ENCODE peak calls at places on chromosomes 16 and 17, in seven cellular contexts. One of them, this sample, is unnamed.

GRCh38 chr16:1834096-1834495 is 7.1 kb downstream of the FAHD1 start:
- DNase-seq in body of pancreas: no peak
- DNase-seq in stimulated activated CD4-positive, alpha-beta T cell treated with anti-CD3 and anti-CD28 coated beads, TNF-alpha, amount 100 ng/mL, for 4 hours: no peak
- DNase-seq in SHP77 treated with DMSO at 0.1 percent for 48 hours: no peak
- DNase-seq in fibroblast of gingiva: no peak
- DNase-seq in stimulated activated CD8-positive, alpha-beta memory T cell treated with anti-CD3 and anti-CD28 coated beads, Interleukin-15, amount 100 ng/mL, for 24 hours: no peak
- DNase-seq in GM20000: no peak
- DNase-seq in this sample: no peak

GRCh38 chr17:74922694-74923537 is at the start of gene USH1G:
- DNase-seq in body of pancreas: peak
- DNase-seq in stimulated activated CD4-positive, alpha-beta T cell treated with anti-CD3 and anti-CD28 coated beads, TNF-alpha, amount 100 ng/mL, for 4 hours: no peak
- DNase-seq in SHP77 treated with DMSO at 0.1 percent for 48 hours: no peak
- DNase-seq in fibroblast of gingiva: no peak
- DNase-seq in stimulated activated CD8-positive, alpha-beta memory T cell treated with anti-CD3 and anti-CD28 coated beads, Interleukin-15, amount 100 ng/mL, for 24 hours: no peak
- DNase-seq in GM20000: peak
- DNase-seq in this sample: no peak

GRCh38 chr17:75224983-75225382 is 19.5 kb downstream of the NUP85 start:
- DNase-seq in body of pancreas: no peak
- DNase-seq in stimulated activated CD4-positive, alpha-beta T cell treated with anti-CD3 and anti-CD28 coated beads, TNF-alpha, amount 100 ng/mL, for 4 hours: no peak
- DNase-seq in SHP77 treated with DMSO at 0.1 percent for 48 hours: no peak
- DNase-seq in fibroblast of gingiva: no peak
- DNase-seq in stimulated activated CD8-positive, alpha-beta memory T cell treated with anti-CD3 and anti-CD28 coated beads, Interleukin-15, amount 100 ng/mL, for 24 hours: no peak
- DNase-seq in GM20000: no peak
- DNase-seq in this sample: no peak

GRCh38 chr16:27232061-27232841 is 28.9 kb downstream of the KDM8 start:
- DNase-seq in body of pancreas: no peak
- DNase-seq in stimulated activated CD4-positive, alpha-beta T cell treated with anti-CD3 and anti-CD28 coated beads, TNF-alpha, amount 100 ng/mL, for 4 hours: no peak
- DNase-seq in SHP77 treated with DMSO at 0.1 percent for 48 hours: no peak
- DNase-seq in fibroblast of gingiva: no peak
- DNase-seq in stimulated activated CD8-positive, alpha-beta memory T cell treated with anti-CD3 and anti-CD28 coated beads, Interleukin-15, amount 100 ng/mL, for 24 hours: no peak
- DNase-seq in GM20000: peak
- DNase-seq in this sample: peak

GRCh38 chr17:81656118-81656743 is at the start of gene PDE6G:
- DNase-seq in body of pancreas: no peak
- DNase-seq in stimulated activated CD4-positive, alpha-beta T cell treated with anti-CD3 and anti-CD28 coated beads, TNF-alpha, amount 100 ng/mL, for 4 hours: no peak
- DNase-seq in SHP77 treated with DMSO at 0.1 percent for 48 hours: no peak
- DNase-seq in fibroblast of gingiva: no peak
- DNase-seq in stimulated activated CD8-positive, alpha-beta memory T cell treated with anti-CD3 and anti-CD28 coated beads, Interleukin-15, amount 100 ng/mL, for 24 hours: no peak
- DNase-seq in GM20000: no peak
- DNase-seq in this sample: no peak

GRCh38 chr17:7914771-7915610 is 1.1 kb downstream of the RNF227 start:
- DNase-seq in body of pancreas: peak
- DNase-seq in stimulated activated CD4-positive, alpha-beta T cell treated with anti-CD3 and anti-CD28 coated beads, TNF-alpha, amount 100 ng/mL, for 4 hours: no peak
- DNase-seq in SHP77 treated with DMSO at 0.1 percent for 48 hours: peak
- DNase-seq in fibroblast of gingiva: peak
- DNase-seq in stimulated activated CD8-positive, alpha-beta memory T cell treated with anti-CD3 and anti-CD28 coated beads, Interleukin-15, amount 100 ng/mL, for 24 hours: no peak
- DNase-seq in GM20000: peak
- DNase-seq in this sample: no peak

GRCh38 chr17:70134042-70134441 is 35.3 kb upstream of the KCNJ2 start:
- DNase-seq in body of pancreas: no peak
- DNase-seq in stimulated activated CD4-positive, alpha-beta T cell treated with anti-CD3 and anti-CD28 coated beads, TNF-alpha, amount 100 ng/mL, for 4 hours: no peak
- DNase-seq in SHP77 treated with DMSO at 0.1 percent for 48 hours: no peak
- DNase-seq in fibroblast of gingiva: no peak
- DNase-seq in stimulated activated CD8-positive, alpha-beta memory T cell treated with anti-CD3 and anti-CD28 coated beads, Interleukin-15, amount 100 ng/mL, for 24 hours: no peak
- DNase-seq in GM20000: no peak
- DNase-seq in this sample: no peak

GRCh38 chr17:56762988-56763387 is 70.7 kb downstream of the C17orf67 start:
- DNase-seq in body of pancreas: no peak
- DNase-seq in stimulated activated CD4-positive, alpha-beta T cell treated with anti-CD3 and anti-CD28 coated beads, TNF-alpha, amount 100 ng/mL, for 4 hours: no peak
- DNase-seq in SHP77 treated with DMSO at 0.1 percent for 48 hours: no peak
- DNase-seq in fibroblast of gingiva: no peak
- DNase-seq in stimulated activated CD8-positive, alpha-beta memory T cell treated with anti-CD3 and anti-CD28 coated beads, Interleukin-15, amount 100 ng/mL, for 24 hours: no peak
- DNase-seq in GM20000: no peak
- DNase-seq in this sample: no peak

GRCh38 chr17:260031-260791 is 78.8 kb upstream of the DOC2B start:
- DNase-seq in body of pancreas: no peak
- DNase-seq in stimulated activated CD4-positive, alpha-beta T cell treated with anti-CD3 and anti-CD28 coated beads, TNF-alpha, amount 100 ng/mL, for 4 hours: no peak
- DNase-seq in SHP77 treated with DMSO at 0.1 percent for 48 hours: no peak
- DNase-seq in fibroblast of gingiva: no peak
- DNase-seq in stimulated activated CD8-positive, alpha-beta memory T cell treated with anti-CD3 and anti-CD28 coated beads, Interleukin-15, amount 100 ng/mL, for 24 hours: no peak
- DNase-seq in GM20000: no peak
- DNase-seq in this sample: no peak

GRCh38 chr17:28333083-28333746 is 2.1 kb downstream of the IFT20 start:
- DNase-seq in body of pancreas: no peak
- DNase-seq in stimulated activated CD4-positive, alpha-beta T cell treated with anti-CD3 and anti-CD28 coated beads, TNF-alpha, amount 100 ng/mL, for 4 hours: no peak
- DNase-seq in SHP77 treated with DMSO at 0.1 percent for 48 hours: no peak
- DNase-seq in fibroblast of gingiva: no peak
- DNase-seq in stimulated activated CD8-positive, alpha-beta memory T cell treated with anti-CD3 and anti-CD28 coated beads, Interleukin-15, amount 100 ng/mL, for 24 hours: no peak
- DNase-seq in GM20000: no peak
- DNase-seq in this sample: no peak

GRCh38 chr17:83116783-83117555 is 37.6 kb downstream of the METRNL start:
- DNase-seq in body of pancreas: no peak
- DNase-seq in stimulated activated CD4-positive, alpha-beta T cell treated with anti-CD3 and anti-CD28 coated beads, TNF-alpha, amount 100 ng/mL, for 4 hours: no peak
- DNase-seq in SHP77 treated with DMSO at 0.1 percent for 48 hours: no peak
- DNase-seq in fibroblast of gingiva: no peak
- DNase-seq in stimulated activated CD8-positive, alpha-beta memory T cell treated with anti-CD3 and anti-CD28 coated beads, Interleukin-15, amount 100 ng/mL, for 24 hours: no peak
- DNase-seq in GM20000: no peak
- DNase-seq in this sample: no peak

GRCh38 chr16:53080345-53081031 is 25.7 kb downstream of the CHD9 start:
- DNase-seq in body of pancreas: peak
- DNase-seq in stimulated activated CD4-positive, alpha-beta T cell treated with anti-CD3 and anti-CD28 coated beads, TNF-alpha, amount 100 ng/mL, for 4 hours: no peak
- DNase-seq in SHP77 treated with DMSO at 0.1 percent for 48 hours: no peak
- DNase-seq in fibroblast of gingiva: peak
- DNase-seq in stimulated activated CD8-positive, alpha-beta memory T cell treated with anti-CD3 and anti-CD28 coated beads, Interleukin-15, amount 100 ng/mL, for 24 hours: no peak
- DNase-seq in GM20000: no peak
- DNase-seq in this sample: no peak

GRCh38 chr16:23048164-23048563 is 101.1 kb downstream of the USP31 start:
- DNase-seq in body of pancreas: no peak
- DNase-seq in stimulated activated CD4-positive, alpha-beta T cell treated with anti-CD3 and anti-CD28 coated beads, TNF-alpha, amount 100 ng/mL, for 4 hours: no peak
- DNase-seq in SHP77 treated with DMSO at 0.1 percent for 48 hours: no peak
- DNase-seq in fibroblast of gingiva: no peak
- DNase-seq in stimulated activated CD8-positive, alpha-beta memory T cell treated with anti-CD3 and anti-CD28 coated beads, Interleukin-15, amount 100 ng/mL, for 24 hours: no peak
- DNase-seq in GM20000: no peak
- DNase-seq in this sample: no peak